ENCODE peak calls at places on chromosomes 4 and X, in four cellular contexts. H is astrocyte, W is lung, S is fibroblast of lung. T is an unnamed sample.

GRCh38 chr4:151415978-151416377 is 7.0 kb downstream of the FHIP1A start:
- DNase-seq in W (no peak), S (peak; percentile 41), H (peak; percentile 87), T (peak; percentile 81)

GRCh38 chrX:78838709-78839108 is 91.2 kb downstream of the LPAR4 start:
- DNase-seq in S (no peak), H (no peak), W (no peak), T (no peak)

GRCh38 chr4:113978561-113979156 is 788 bp downstream of the ARSJ start:
- DNase-seq in H (peak; percentile 29), W (no peak), S (peak; percentile 45), T (peak; percentile 41)

GRCh38 chr4:142845293-142846070 is 619 bp downstream of the INPP4B start:
- DNase-seq in S (no peak), H (no peak), W (no peak), T (no peak)

GRCh38 chr4:40255722-40256281 is 59.0 kb downstream of the RHOH start:
- DNase-seq in W (no peak), S (peak; percentile 99), H (peak; percentile 100), T (peak; percentile 99)

GRCh38 chr4:169251291-169252235 is 19.2 kb downstream of the SH3RF1 start:
- DNase-seq in W (no peak), S (no peak), H (peak; percentile 60), T (peak; percentile 72)

GRCh38 chrX:56219702-56220101 is 12.5 kb upstream of the KLF8 start:
- DNase-seq in W (no peak), H (no peak), S (peak; percentile 4), T (peak; percentile 28)

GRCh38 chr4:111028829-111029228 is 406.0 kb upstream of the PITX2 start:
- DNase-seq in W (no peak), S (no peak), H (no peak), T (no peak)

GRCh38 chrX:129686422-129686948 is 31.7 kb upstream of the APLN start:
- DNase-seq in W (no peak), H (no peak), S (peak; percentile 68), T (no peak)

GRCh38 chr4:127634181-127634580 is 1.4 kb downstream of the INTU start:
- DNase-seq in W (no peak), S (peak; percentile 79), H (peak; percentile 84), T (peak; percentile 26)

GRCh38 chr4:148914301-148914700 is 472.1 kb upstream of the NR3C2 start:
- DNase-seq in H (no peak), W (no peak), S (no peak), T (no peak)

GRCh38 chrX:118861338-118861737 is 37.7 kb downstream of the ZCCHC12 start:
- DNase-seq in W (no peak), S (no peak), H (no peak), T (no peak)

GRCh38 chr4:53431052-53431451 is 53.6 kb downstream of the FIP1L1 start:
- DNase-seq in W (no peak), S (no peak), H (no peak), T (no peak)

GRCh38 chr4:47913858-47914218 is 545 bp downstream of the NFXL1 start:
- DNase-seq in H (no peak), W (peak; percentile 44), S (no peak), T (peak; percentile 38)

GRCh38 chr4:97349468-97350186 is 793.6 kb downstream of the STPG2 start:
- DNase-seq in H (no peak), S (no peak), W (no peak), T (no peak)

GRCh38 chrX:149506349-149506748 is 1.2 kb upstream of the IDS start:
- DNase-seq in H (no peak), S (no peak), W (no peak), T (peak; percentile 59)

GRCh38 chr4:82201805-82202636 is 171.8 kb downstream of the HNRNPD start:
- DNase-seq in W (no peak), S (peak; percentile 45), H (peak; percentile 12), T (peak; percentile 64)

GRCh38 chr4:113636438-113636818 is 125.1 kb downstream of the CAMK2D start:
- DNase-seq in W (no peak), S (no peak), H (no peak), T (no peak)

GRCh38 chr4:102901804-102902203 is 33.0 kb downstream of the CISD2 start:
- DNase-seq in W (no peak), S (no peak), H (no peak), T (no peak)

GRCh38 chr4:36823199-36823967 is 421.2 kb upstream of the NWD2 start:
- DNase-seq in H (no peak), S (no peak), W (no peak), T (no peak)

GRCh38 chr4:142402156-142402555 is 443.9 kb downstream of the INPP4B start:
- DNase-seq in W (no peak), H (peak; percentile 44), S (peak; percentile 39), T (no peak)

GRCh38 chr4:107304699-107305286 is 268.7 kb upstream of the DKK2 start:
- DNase-seq in H (no peak), W (no peak), S (no peak), T (no peak)

GRCh38 chr4:1910643-1911042 is 39.5 kb downstream of the NSD2 start:
- DNase-seq in S (peak; percentile 77), H (peak; percentile 26), W (no peak), T (peak; percentile 45)

GRCh38 chrX:15849555-15849954 is 5.1 kb downstream of the AP1S2 start:
- DNase-seq in H (no peak), S (peak; percentile 39), W (no peak), T (no peak)

GRCh38 chrX:87518504-87518903 is 902 bp downstream of the KLHL4 start:
- DNase-seq in S (peak; percentile 22), W (no peak), H (peak; percentile 20), T (peak; percentile 20)

GRCh38 chr4:85246055-85246454 is 228.9 kb upstream of the ARHGAP24 start:
- DNase-seq in W (no peak), S (no peak), H (no peak), T (no peak)

GRCh38 chr4:85244638-85245037 is 230.3 kb upstream of the ARHGAP24 start:
- DNase-seq in H (no peak), S (no peak), W (no peak), T (no peak)

GRCh38 chr4:85243857-85244256 is 231.1 kb upstream of the ARHGAP24 start:
- DNase-seq in W (no peak), S (no peak), H (no peak), T (peak; percentile 17)
- TF ChIP-seq CTCF in W (no peak), S (no peak), H (no peak), T (peak; percentile 28)

GRCh38 chr4:5052424-5052702 is 1.1 kb downstream of the STK32B start:
- DNase-seq in S (no peak), H (no peak), W (no peak), T (no peak)
- H3K4me3 ChIP-seq in S (no peak overlapping the region), H (peak overlapping the region; percentile 71), W (no peak overlapping the region), T (no peak overlapping the region)

DNA sequence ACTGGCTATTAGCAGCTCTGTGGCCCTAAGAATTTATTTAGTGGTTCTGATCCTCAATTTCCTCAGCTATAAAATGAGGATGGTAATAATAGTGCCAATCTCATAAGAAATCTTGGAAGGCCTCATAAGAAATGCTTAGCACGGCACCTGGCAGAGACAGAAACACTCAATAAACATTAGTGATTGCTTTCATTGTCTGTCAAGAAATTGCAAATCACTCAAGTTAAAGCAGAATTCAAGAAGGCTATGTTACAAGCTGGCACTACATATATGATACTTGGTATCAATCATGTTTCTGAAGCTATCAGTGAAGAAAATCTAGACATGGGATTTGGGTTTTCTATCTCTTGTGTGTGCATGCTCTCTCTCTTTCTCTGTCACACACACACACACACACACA is 267.7 kb upstream of the KCNIP4 start:
- DNase-seq in S (no peak), H (no peak), W (no peak), T (no peak)
- H3K36me3 ChIP-seq in S (no peaks in the 10 kb centered on the region), H (no peaks in the 10 kb centered on the region), W (no peaks in the 10 kb centered on the region), T (no peaks in the 10 kb centered on the region)

GRCh38 chr4:88592600-88593448 is 544 bp downstream of the HERC3 start:
- DNase-seq in W (peak; percentile 85), S (peak; percentile 60), H (peak; percentile 70), T (peak; percentile 95)
- TF ChIP-seq CTCF in W (no peak), S (no peak), H (no peak), T (no peak)

DNA sequence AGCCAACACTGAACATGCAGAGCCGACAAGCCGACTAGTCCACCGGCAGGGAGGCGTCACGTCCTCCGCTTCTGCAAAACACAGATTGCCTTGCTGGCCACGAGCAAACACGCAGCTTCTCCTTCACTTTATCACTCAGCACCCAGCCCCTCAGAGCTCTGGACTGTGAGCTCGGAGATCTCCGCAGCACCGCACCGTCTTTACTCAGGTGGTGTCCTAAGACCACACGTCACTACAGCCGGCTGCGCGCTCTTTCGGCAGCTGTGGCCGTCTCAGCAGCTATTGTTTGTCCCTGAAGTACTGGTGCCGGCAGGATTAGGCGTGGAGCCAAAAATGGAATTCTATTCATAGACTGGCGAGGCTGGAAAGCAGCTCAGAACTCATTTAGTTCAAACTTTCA is 72.0 kb downstream of the FAT1 start:
- DNase-seq in H (peak; percentile 69), S (peak; percentile 52), W (no peak), T (no peak)
- H3K4me3 ChIP-seq in H (peak overlapping the region; percentile 56), S (peak overlapping the region; percentile 13), W (peak overlapping the region; percentile 10), T (no peak overlapping the region)

GRCh38 chr4:76499461-76499860 is 64.4 kb downstream of the SHROOM3 start:
- DNase-seq in S (no peak), H (no peak), W (no peak), T (no peak)
- H3K36me3 ChIP-seq in S (no peaks in the 10 kb centered on the region), H (no peaks in the 10 kb centered on the region), W (no peaks in the 10 kb centered on the region), T (no peaks in the 10 kb centered on the region)

GRCh38 chrX:96112689-96113088 is 572.0 kb upstream of the DIAPH2 start:
- DNase-seq in W (no peak), H (no peak), S (no peak), T (no peak)
- TF ChIP-seq CTCF in W (no peak), H (no peak), S (no peak), T (no peak)

DNA sequence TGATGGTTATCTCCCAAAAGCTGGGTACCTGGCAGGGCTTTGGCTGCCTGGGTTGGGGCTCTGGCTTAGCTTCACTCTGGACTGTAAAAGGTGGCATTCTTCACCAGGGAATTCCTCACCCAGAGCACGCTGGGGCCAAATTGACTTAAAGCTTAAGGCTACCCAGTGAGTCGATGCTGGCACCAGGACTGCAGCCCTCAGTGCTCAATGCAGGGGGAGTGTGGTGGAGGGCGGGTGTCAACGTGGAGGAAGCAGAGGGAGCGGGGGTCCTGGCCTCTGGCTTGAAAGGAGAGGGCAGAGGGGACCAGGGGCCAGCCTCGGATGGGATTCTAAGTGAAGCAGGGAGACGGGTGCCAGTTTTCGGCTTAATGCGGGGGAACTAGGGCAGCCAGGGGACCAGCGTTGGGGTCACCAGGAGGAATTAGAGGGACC is 446 bp upstream of the FAM50A start:
- DNase-seq in H (no peak), W (no peak), S (no peak), T (no peak)
- H3K4me3 ChIP-seq in H (no peak overlapping the region), W (no peak overlapping the region), S (no peak overlapping the region), T (peak overlapping the region; percentile 18)

DNA sequence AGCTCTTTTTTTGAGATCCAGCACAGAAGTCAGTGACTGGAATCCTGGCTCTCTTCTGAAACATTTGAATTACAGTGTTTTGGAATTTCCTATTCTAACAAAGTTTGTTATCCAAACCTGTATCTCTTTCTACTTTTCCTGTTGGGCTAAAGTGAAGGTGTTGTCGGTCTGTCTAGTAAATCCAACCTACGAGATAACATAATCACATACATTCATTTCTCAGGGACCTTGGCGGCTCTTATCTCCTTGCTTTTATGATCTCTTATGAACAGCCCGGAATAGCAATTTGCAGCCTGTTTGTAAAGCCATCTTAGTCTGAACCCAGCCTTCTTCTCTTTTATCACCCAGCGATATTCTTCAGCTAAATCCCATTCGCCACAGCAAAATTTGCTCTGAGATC is 14.5 kb downstream of the PPARGC1A start:
- DNase-seq in W (no peak), H (no peak), S (peak; percentile 23), T (no peak)
- H3K36me3 ChIP-seq in W (no peaks in the 10 kb centered on the region), H (no peaks in the 10 kb centered on the region), S (no peaks in the 10 kb centered on the region), T (no peaks in the 10 kb centered on the region)

T was measured in bronchial epithelial cell.